ENCODE peak calls at places on chromosomes 7 and 10, in seven cellular contexts. Q is body of pancreas; B is cardiac muscle cell; Z is neuronal stem cell; D is CD8-positive, alpha-beta memory T cell; G is HepG2; E is ovary. C is an unnamed sample. For H3K9me3, the result is how much of the 10 kb centered on the place peaks cover.

GRCh38 chr10:122127943-122128342 is 139.0 kb downstream of the TACC2 start:
- DNase-seq in D (no peak), Q (no peak), G (no peak), B (peak), E (no peak), Z (no peak), C (no peak)

GRCh38 chr7:134988161-134988560 is 1.9 kb downstream of the AGBL3 start:
- DNase-seq in G (no peak), Z (no peak), B (no peak), E (no peak), D (no peak), Q (no peak), C (no peak)

GRCh38 chr10:127962205-127962604 is 55.3 kb downstream of the PTPRE start:
- DNase-seq in B (no peak), Q (no peak), E (no peak), D (no peak), Z (no peak), G (no peak), C (peak)

GRCh38 chr7:156896388-156897022 is 3.5 kb upstream of the LMBR1 start:
- DNase-seq in B (no peak), Z (no peak), E (no peak), G (no peak), Q (no peak), D (no peak), C (no peak)

GRCh38 chr10:50538473-50539398 is 85.0 kb downstream of the SGMS1 start:
- DNase-seq in G (peak), B (no peak), D (no peak), Z (no peak), Q (no peak), E (no peak), C (peak)

GRCh38 chr7:50504646-50505546 is 54.7 kb upstream of the FIGNL1 start:
- DNase-seq in Q (no peak), D (no peak), G (no peak), B (peak), E (no peak), Z (no peak), C (peak)

GRCh38 chr10:78925800-78926319 is 142.9 kb upstream of the ZMIZ1 start:
- DNase-seq in G (no peak), Z (no peak), B (peak), D (no peak), E (no peak), Q (no peak), C (no peak)

GRCh38 chr7:37100735-37101331 is 347.8 kb downstream of the ELMO1 start:
- DNase-seq in E (no peak), Q (peak), B (peak), G (peak), D (peak), Z (no peak), C (no peak)

GRCh38 chr10:12538596-12538995 is 189.2 kb downstream of the CAMK1D start:
- DNase-seq in E (no peak), Z (no peak), Q (no peak), B (no peak), G (no peak), D (no peak), C (no peak)

GRCh38 chr7:123154231-123154860 is 45.4 kb downstream of the SLC13A1 start:
- DNase-seq in Q (peak), G (peak), D (no peak), B (peak), Z (peak), E (peak), C (peak)

GRCh38 chr7:27633062-27633461 is 29.6 kb downstream of the HIBADH start:
- DNase-seq in B (no peak), D (no peak), E (no peak), G (no peak), Z (no peak), Q (no peak), C (no peak)

GRCh38 chr7:107446988-107447387 is 22.9 kb upstream of the GPR22 start:
- DNase-seq in G (no peak), B (peak), Z (no peak), D (no peak), Q (no peak), E (no peak), C (no peak)

GRCh38 chr10:6200588-6201510 is 1.9 kb upstream of the PFKFB3 start:
- DNase-seq in Z (peak), E (peak), D (no peak), B (no peak), G (peak), Q (peak), C (peak)

GRCh38 chr7:1943326-1943725 is 273.2 kb downstream of the ELFN1 start:
- DNase-seq in Z (no peak), D (no peak), Q (peak), G (no peak), B (no peak), E (no peak), C (peak)

GRCh38 chr7:158655931-158656441 is 48.6 kb downstream of the NCAPG2 start:
- DNase-seq in B (no peak), G (no peak), E (no peak), D (no peak), Z (no peak), Q (no peak), C (no peak)

GRCh38 chr7:102898532-102898859 is 14.3 kb upstream of the LRRC17 start:
- DNase-seq in E (no peak), Z (no peak), Q (no peak), G (no peak), B (no peak), D (no peak), C (no peak)

GRCh38 chr7:47362984-47363383 is 218.9 kb downstream of the TNS3 start:
- DNase-seq in Z (no peak), D (no peak), B (no peak), Q (no peak), E (no peak), G (no peak), C (no peak)

GRCh38 chr7:87926581-87927461 is 7.2 kb upstream of the ADAM22 start:
- DNase-seq in B (peak), Z (no peak), G (peak), Q (no peak), E (no peak), D (no peak), C (no peak)
- H3K27ac ChIP-seq in B (no peak), Z (no peak), G (no peak), Q (no peak), E (no peak), D (no peak), C (no peak)

DNA sequence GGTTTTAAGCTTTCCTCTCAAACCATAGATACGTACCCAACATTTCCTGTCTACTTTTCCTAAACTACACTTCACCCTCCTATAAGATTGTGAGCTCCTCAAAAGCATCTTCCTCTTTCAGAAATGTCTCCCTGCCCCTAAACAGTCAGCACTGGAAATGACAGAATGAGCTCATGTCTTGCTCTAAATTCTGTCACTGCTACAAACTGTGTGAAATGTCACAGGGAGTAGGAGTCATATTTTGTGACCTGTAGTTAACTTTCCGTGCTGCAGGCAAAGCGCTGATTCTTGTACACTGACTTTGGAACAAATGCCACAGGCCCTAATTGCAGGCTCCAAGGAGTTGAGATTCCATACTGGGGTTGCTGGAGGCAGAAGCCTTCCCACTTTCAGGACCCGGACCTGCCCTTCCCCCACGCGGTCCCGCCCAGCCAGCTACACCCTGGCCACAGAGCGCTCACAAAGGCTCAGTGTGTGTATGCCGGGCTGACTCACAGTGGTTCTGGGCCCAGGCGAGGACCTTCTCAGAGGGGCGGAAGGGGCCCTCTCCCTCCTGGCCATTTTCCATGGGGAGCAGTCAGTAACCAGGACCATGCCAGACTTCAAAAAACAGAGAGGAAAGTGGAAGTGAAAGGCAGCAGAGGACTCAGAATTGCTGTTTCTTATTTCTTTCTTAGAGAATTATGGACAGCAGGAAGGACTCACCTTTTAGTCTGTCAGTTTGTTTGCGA is 24.1 kb downstream of the SCD start:
- DNase-seq in Z (peak), E (peak), B (peak), D (peak), Q (peak), G (peak), C (peak)
- H3K4me3 ChIP-seq in Z (no peak), E (no peak), B (no peak), D (peak), Q (no peak), G (peak), C (no peak)

GRCh38 chr7:137363683-137364082 is 20.1 kb upstream of the PTN start:
- DNase-seq in Z (no peak), B (no peak), G (no peak), D (no peak), E (no peak), Q (no peak), C (no peak)
- H3K9me3 ChIP-seq in Z (half or more), B (under half), G (half or more), D (under half), E (under half), Q (under half), C (under half)

GRCh38 chr7:44791278-44792219 is 4.9 kb upstream of the PPIA start:
- DNase-seq in Q (no peak), E (no peak), B (peak), G (peak), D (no peak), Z (no peak), C (no peak)
- H3K27ac ChIP-seq in Q (no peak), E (no peak), B (peak), G (no peak), D (no peak), Z (no peak), C (no peak)

C was measured in right lobe of liver.